ENCODE peak calls at places on chromosomes 12 and 14, in four cellular contexts. U, G, T and I are unnamed samples.

GRCh38 chr14:23047042-23047634 is 5.1 kb downstream of the PSMB11 start:
- DNase-seq in U (no peak), G (no peak), T (no peak), I (no peak)

GRCh38 chr14:51552275-51552674 is 99.4 kb upstream of the FRMD6 start:
- DNase-seq in U (no peak), G (no peak), T (no peak), I (peak)

GRCh38 chr12:1350055-1350933 is 244.1 kb downstream of the FBXL14 start:
- DNase-seq in U (no peak), G (no peak), T (no peak), I (no peak)

GRCh38 chr12:42961395-42961794 is 371.8 kb upstream of the PRICKLE1 start:
- DNase-seq in U (no peak), G (peak), T (no peak), I (no peak)

GRCh38 chr12:38175538-38175937 is 141.0 kb upstream of the ALG10B start:
- DNase-seq in U (no peak), G (no peak), T (no peak), I (no peak)

GRCh38 chr12:17416748-17417147 is 673.2 kb downstream of the RERGL start:
- DNase-seq in U (no peak), G (no peak), T (no peak), I (no peak)

GRCh38 chr14:91997492-91997891 is 42.4 kb downstream of the TRIP11 start:
- DNase-seq in U (peak), G (no peak), T (no peak), I (no peak)

GRCh38 chr12:67091204-67091603 is 178.0 kb upstream of the CAND1 start:
- DNase-seq in U (no peak), G (no peak), T (no peak), I (no peak)

GRCh38 chr12:16955083-16955657 is 349.2 kb upstream of the LMO3 start:
- DNase-seq in U (no peak), G (no peak), T (no peak), I (no peak)

GRCh38 chr14:36339817-36340216 is 19.4 kb upstream of the MBIP start:
- DNase-seq in U (no peak), G (no peak), T (no peak), I (no peak)

GRCh38 chr12:124453419-124454351 is 113.7 kb downstream of the NCOR2 start:
- DNase-seq in U (no peak), G (no peak), T (peak), I (no peak)

GRCh38 chr14:78782551-78782950 is 612.4 kb downstream of the NRXN3 start:
- DNase-seq in U (no peak), G (no peak), T (no peak), I (no peak)

GRCh38 chr12:57461326-57461903 is 1.8 kb downstream of the GLI1 start:
- DNase-seq in U (peak), G (no peak), T (no peak), I (peak)

GRCh38 chr14:49484180-49484579 is 102.0 kb downstream of the RPS29 start:
- DNase-seq in U (no peak), G (no peak), T (no peak), I (no peak)

GRCh38 chr12:95201056-95201670 is 16.1 kb downstream of the FGD6 start:
- DNase-seq in U (no peak), G (no peak), T (no peak), I (no peak)

GRCh38 chr12:124228050-124228711 is 66.7 kb upstream of the RFLNA start:
- DNase-seq in U (no peak), G (no peak), T (no peak), I (no peak)

GRCh38 chr14:21486640-21487087 is 9.7 kb downstream of the TOX4 start:
- DNase-seq in U (no peak), G (no peak), T (no peak), I (no peak)

GRCh38 chr12:52398176-52398575 is 8.0 kb downstream of the KRT82 start:
- DNase-seq in U (peak), G (no peak), T (no peak), I (no peak)

GRCh38 chr12:95601626-95602025 is 50.4 kb upstream of the USP44 start:
- DNase-seq in U (no peak), G (no peak), T (no peak), I (no peak)

GRCh38 chr14:105011312-105011990 is 9.4 kb downstream of the CDCA4 start:
- DNase-seq in U (no peak), G (no peak), T (no peak), I (no peak)

GRCh38 chr12:12964255-12964654 is 12.3 kb upstream of the GPRC5D start:
- DNase-seq in U (no peak), G (no peak), T (no peak), I (no peak)

GRCh38 chr12:52616680-52617402 is 1.5 kb downstream of the KRT73 start:
- DNase-seq in U (no peak), G (no peak), T (no peak), I (no peak)

GRCh38 chr14:75833326-75834020 is 148.3 kb downstream of the TGFB3 start:
- DNase-seq in U (no peak), G (no peak), T (no peak), I (no peak)

GRCh38 chr12:132617822-132618682 is 524 bp upstream of the P2RX2 start:
- DNase-seq in U (no peak), G (no peak), T (no peak), I (no peak)

GRCh38 chr14:99331796-99332195 is 59.8 kb upstream of the BCL11B start:
- DNase-seq in U (no peak), G (no peak), T (no peak), I (no peak)

GRCh38 chr12:133203344-133204263 is 22.3 kb downstream of the ZNF268 start:
- DNase-seq in U (no peak), G (no peak), T (no peak), I (no peak)

GRCh38 chr14:35821546-35822411 is 4.4 kb upstream of the BRMS1L start:
- DNase-seq in U (peak), G (peak), T (no peak), I (no peak)

GRCh38 chr12:29971431-29971830 is 187.7 kb upstream of the TMTC1 start:
- DNase-seq in U (no peak), G (no peak), T (no peak), I (no peak)

GRCh38 chr12:2198088-2198501 is 145.3 kb downstream of the CACNA1C start:
- DNase-seq in U (no peak), G (no peak), T (no peak), I (peak)

GRCh38 chr14:95332641-95333040 is 12.9 kb upstream of the CLMN start:
- DNase-seq in U (no peak), G (no peak), T (no peak), I (no peak)

GRCh38 chr12:28172434-28173030 is 17.7 kb upstream of the CCDC91 start:
- DNase-seq in U (peak), G (peak), T (no peak), I (peak)

GRCh38 chr12:71360013-71360412 is 79.6 kb upstream of the LGR5 start:
- DNase-seq in U (no peak), G (no peak), T (no peak), I (no peak)

GRCh38 chr12:120630139-120630895 is 10.1 kb upstream of the CABP1 start:
- DNase-seq in U (no peak), G (no peak), T (no peak), I (no peak)

GRCh38 chr14:65261946-65262345 is 150.6 kb upstream of the FUT8 start:
- DNase-seq in U (no peak), G (no peak), T (no peak), I (no peak)

GRCh38 chr14:59464651-59465569 is at the start of gene GPR135:
- DNase-seq in U (no peak), G (peak), T (no peak), I (peak)
- TF ChIP-seq CBFB in U (no peak), G (no peak), T (no peak), I (peak)

DNA sequence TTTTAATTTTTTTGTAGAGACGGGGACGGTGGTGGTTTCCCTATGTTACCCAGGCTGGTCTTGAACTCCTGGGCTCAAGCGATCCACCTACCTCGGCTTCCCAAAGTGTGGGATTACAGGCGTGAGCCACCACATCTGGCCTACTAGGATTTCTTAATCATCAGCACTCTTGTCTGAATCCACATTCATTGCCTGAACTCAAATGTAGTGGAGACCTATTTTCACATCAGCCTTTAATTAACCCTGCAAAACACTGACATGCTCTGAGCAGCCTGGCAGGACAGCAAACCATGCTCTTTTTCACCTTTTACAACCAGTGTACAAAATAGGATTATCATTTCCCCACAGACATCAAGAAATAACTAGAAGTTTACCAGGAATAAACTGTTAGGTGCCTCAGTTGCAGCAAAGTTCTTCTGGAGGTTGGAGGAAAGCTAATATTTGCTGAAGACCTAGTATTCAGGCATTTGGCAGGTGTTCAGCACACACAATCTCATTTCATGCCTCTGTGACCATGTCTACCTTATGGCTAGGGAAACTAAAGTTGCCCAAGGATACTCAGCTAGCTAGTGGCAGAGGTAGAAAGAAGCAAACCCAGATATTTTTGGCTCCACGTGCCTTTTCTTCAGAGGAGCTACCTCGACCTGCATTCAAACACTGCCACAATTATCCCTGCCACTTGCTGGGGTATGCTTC is 37.7 kb downstream of the CFL2 start:
- DNase-seq in U (no peak), G (no peak), T (no peak), I (no peak)
- TF ChIP-seq CBFB in U (no peak), G (no peak), T (no peak), I (no peak)

GRCh38 chr12:90111646-90112565 is 403.3 kb upstream of the ATP2B1 start:
- DNase-seq in U (no peak), G (no peak), T (no peak), I (no peak)

GRCh38 chr12:90100619-90101018 is 392.0 kb upstream of the ATP2B1 start:
- DNase-seq in U (no peak), G (no peak), T (no peak), I (no peak)

GRCh38 chr12:90102957-90103652 is 394.5 kb upstream of the ATP2B1 start:
- DNase-seq in U (no peak), G (peak), T (peak), I (no peak)

DNA sequence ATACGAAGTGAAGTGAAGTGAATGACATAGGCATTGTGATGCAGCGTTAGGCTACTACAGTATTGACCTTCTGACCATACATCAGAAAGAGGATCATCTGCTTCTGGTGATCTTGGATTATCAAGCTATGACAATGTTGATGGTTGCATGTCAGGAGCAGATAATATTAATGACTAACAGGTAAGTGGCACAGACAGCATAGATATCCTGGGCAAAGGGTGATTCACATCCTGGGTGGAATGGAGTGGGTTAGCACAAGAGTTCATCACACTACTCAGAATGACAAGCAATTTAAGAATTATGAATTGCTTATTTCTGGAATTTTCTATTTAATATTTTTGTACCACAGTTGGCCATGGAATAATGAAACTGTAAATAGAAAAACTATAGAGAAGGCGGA is 397.9 kb upstream of the ATP2B1 start:
- DNase-seq in U (no peak), G (no peak), T (no peak), I (no peak)
- TF ChIP-seq CBFB in U (no peak), G (no peak), T (no peak), I (no peak)

GRCh38 chr14:94288610-94289465 is 4.2 kb downstream of the SERPINA10 start:
- DNase-seq in U (no peak), G (no peak), T (no peak), I (no peak)

GRCh38 chr14:94285158-94285557 is 7.9 kb downstream of the SERPINA10 start:
- DNase-seq in U (no peak), G (no peak), T (no peak), I (no peak)

GRCh38 chr14:94278732-94279131 is 14.3 kb downstream of the SERPINA10 start:
- DNase-seq in U (no peak), G (no peak), T (no peak), I (no peak)

GRCh38 chr14:94282991-94283723 is 9.9 kb downstream of the SERPINA10 start:
- DNase-seq in U (no peak), G (no peak), T (no peak), I (no peak)

DNA sequence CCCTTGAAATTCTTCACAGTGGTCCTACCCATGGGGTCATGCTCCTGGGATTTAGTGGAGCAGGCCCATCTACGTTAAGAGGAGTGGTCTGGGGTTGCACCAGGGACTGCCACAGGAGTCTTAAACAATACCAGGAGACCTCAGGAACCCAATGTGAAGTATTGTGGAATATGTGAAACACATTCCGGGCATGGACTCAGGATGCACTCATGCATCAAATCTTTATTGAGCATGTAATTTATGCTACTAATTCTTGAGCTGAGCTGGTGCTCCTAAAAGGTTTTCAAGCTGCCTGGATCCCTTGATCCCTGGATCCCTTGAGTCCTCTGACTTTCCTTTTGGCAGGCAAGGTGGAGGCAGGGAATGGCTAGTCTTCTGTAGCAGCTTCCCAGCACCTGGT is 8.8 kb downstream of the SERPINA10 start:
- DNase-seq in U (no peak), G (no peak), T (no peak), I (no peak)
- TF ChIP-seq CBFB in U (no peak), G (no peak), T (no peak), I (no peak)

GRCh38 chr12:51264297-51264696 is 5.9 kb downstream of the SMAGP start:
- DNase-seq in U (no peak), G (no peak), T (no peak), I (no peak)

GRCh38 chr12:51262758-51263177 is 7.4 kb downstream of the SMAGP start:
- DNase-seq in U (no peak), G (no peak), T (no peak), I (peak)

GRCh38 chr12:51265024-51265423 is 5.2 kb downstream of the SMAGP start:
- DNase-seq in U (no peak), G (no peak), T (peak), I (no peak)

DNA sequence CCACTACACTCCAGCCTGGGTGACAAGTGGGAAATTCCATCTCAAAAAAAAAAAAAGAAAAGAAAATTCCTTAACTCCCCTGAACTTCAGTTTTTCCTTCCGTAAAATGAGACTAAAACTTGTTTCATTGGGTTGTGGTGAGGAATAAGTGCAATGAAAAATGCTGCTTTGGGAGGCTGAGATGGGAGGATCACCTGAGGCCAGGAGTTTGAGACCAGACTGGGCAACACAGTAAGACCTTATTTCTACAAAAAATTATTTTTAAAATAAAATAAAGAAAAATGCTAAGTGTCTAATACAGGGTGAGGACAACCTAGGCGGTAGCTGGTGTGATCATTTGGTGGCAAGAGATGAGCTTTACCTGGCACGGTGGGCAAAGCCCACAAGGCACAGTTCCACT is 6.9 kb downstream of the SMAGP start:
- DNase-seq in U (no peak), G (no peak), T (no peak), I (no peak)
- TF ChIP-seq CBFB in U (no peak), G (no peak), T (no peak), I (no peak)

GRCh38 chr14:100381386-100382105 is 58.4 kb downstream of the SLC25A47 start:
- DNase-seq in U (no peak), G (no peak), T (no peak), I (no peak)
- TF ChIP-seq CBFB in U (no peak), G (no peak), T (no peak), I (no peak)

DNA sequence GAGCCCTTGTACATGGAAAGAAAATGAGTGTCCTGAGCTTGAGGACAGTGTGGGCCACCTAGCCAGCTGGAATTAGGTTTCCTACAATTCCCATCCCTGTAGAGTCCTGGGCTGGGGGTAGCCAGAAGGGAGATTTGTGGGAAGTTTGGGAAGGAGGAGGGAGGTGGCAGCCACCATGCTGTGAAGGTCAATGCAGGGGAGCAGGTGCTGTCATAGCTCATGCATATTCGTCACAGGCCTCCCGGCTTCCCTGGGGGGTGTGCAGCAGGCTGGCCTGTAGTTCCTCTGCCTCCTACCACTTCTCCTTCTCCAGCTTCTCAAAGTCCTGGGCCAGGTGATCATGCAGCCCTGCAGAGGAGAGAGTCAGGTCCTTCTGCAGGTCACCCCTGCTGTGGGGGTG is 121.3 kb downstream of the TBX3 start:
- DNase-seq in U (no peak), G (no peak), T (no peak), I (peak)
- TF ChIP-seq CBFB in U (no peak), G (no peak), T (no peak), I (no peak)

GRCh38 chr14:76867536-76868452 is 41.6 kb downstream of the LRRC74A start:
- DNase-seq in U (no peak), G (no peak), T (no peak), I (no peak)

GRCh38 chr14:76861574-76862255 is 35.5 kb downstream of the LRRC74A start:
- DNase-seq in U (no peak), G (no peak), T (no peak), I (no peak)

GRCh38 chr14:76866469-76866868 is 40.3 kb downstream of the LRRC74A start:
- DNase-seq in U (no peak), G (no peak), T (no peak), I (no peak)

GRCh38 chr14:76862546-76863282 is 36.5 kb downstream of the LRRC74A start:
- DNase-seq in U (no peak), G (no peak), T (no peak), I (no peak)

DNA sequence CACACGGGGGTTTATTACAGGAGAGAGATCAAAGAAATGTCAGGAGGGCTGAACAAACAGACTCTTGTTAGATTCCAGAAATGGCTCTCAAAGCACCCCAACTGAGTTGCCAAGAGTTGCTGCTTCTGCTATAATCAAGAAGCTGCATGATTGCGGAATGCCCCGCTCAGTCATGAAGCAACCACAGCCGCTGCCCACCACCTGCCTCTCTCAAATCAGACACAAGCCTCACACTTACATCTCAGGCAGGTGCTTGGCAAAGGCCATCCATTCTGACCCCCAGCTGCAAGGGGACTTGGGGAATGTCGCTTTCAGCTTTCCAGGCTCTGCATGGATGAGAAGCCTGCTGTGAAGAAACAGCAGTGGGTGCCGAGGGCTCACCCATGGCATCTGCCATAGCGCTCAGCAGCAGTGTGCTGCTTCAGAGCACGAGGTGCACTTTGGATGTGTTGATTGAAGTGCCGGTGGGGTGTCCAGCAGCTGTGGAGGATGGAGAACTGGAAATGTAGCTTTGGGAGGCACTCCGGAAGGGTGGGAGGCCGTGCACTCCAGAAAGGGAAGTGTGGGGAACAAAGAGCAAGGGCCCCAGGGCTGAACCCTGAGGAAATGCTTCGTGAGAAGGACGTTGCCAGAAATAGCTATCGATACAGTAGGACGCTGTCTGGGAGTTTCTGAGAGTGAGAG is 37.7 kb downstream of the LRRC74A start:
- DNase-seq in U (no peak), G (peak), T (peak), I (no peak)
- TF ChIP-seq CBFB in U (no peak), G (no peak), T (no peak), I (no peak)